ENCODE peak calls at places on chromosomes 12 and 14, in seven cellular contexts. H is HTR-8/SVneo; K is foreskin fibroblast; Y is left ventricle myocardium superior; D is neural progenitor cell; W is CD4-positive, alpha-beta T cell; R is stimulated activated CD8-positive, alpha-beta memory T cell treated with anti-CD3 and anti-CD28 coated beads, Interleukin-7, amount 100 ng/mL, for 4 hours. Q is an unnamed sample.

GRCh38 chr12:81208193-81208946 is 130.5 kb downstream of the ACSS3 start:
- DNase-seq in D (peak; percentile 47), Y (no peak), K (peak; percentile 23), R (no peak), H (no peak), W (no peak), Q (no peak)

GRCh38 chr14:51167587-51168219 is 72.3 kb upstream of the TMX1 start:
- DNase-seq in D (no peak), H (no peak), K (no peak), Y (no peak), R (no peak), W (no peak), Q (no peak)

GRCh38 chr14:29652586-29652985 is 275.1 kb downstream of the PRKD1 start:
- DNase-seq in K (no peak), Y (no peak), H (no peak), R (no peak), W (no peak), D (no peak), Q (no peak)

GRCh38 chr14:57982802-57983201 is 116.9 kb upstream of the SLC35F4 start:
- DNase-seq in D (peak; percentile 63), Y (peak; percentile 29), R (no peak), H (no peak), K (no peak), W (no peak), Q (no peak)

GRCh38 chr14:92610849-92611271 is 97.3 kb downstream of the RIN3 start:
- DNase-seq in Y (no peak), D (no peak), H (no peak), K (no peak), W (no peak), R (no peak), Q (no peak)

GRCh38 chr12:47808049-47808448 is 11.7 kb downstream of the HDAC7 start:
- DNase-seq in R (peak; percentile 71), Y (peak; percentile 68), D (no peak), H (no peak), K (peak; percentile 45), W (peak; percentile 73), Q (peak; percentile 88)

GRCh38 chr12:51868821-51869489 is 18.9 kb upstream of the ANKRD33 start:
- DNase-seq in R (no peak), W (no peak), H (no peak), K (no peak), Y (no peak), D (peak; percentile 52), Q (no peak)

GRCh38 chr12:104458645-104459555 is 2.2 kb downstream of the CHST11 start:
- DNase-seq in D (peak; percentile 28), K (no peak), Y (peak; percentile 36), H (no peak), R (no peak), W (no peak), Q (peak; percentile 19)

GRCh38 chr14:75499084-75499875 is 23.0 kb upstream of the BATF start:
- DNase-seq in K (no peak), R (no peak), Y (no peak), D (no peak), H (no peak), W (no peak), Q (no peak)